ENCODE peak calls at places on chromosomes 5 and 9, in five cellular contexts. One of them, this sample, is unnamed.
A peak's percentile ranks its signal among the peaks of the same experiment; 100 is the strongest.

GRCh38 chr5:69300537-69301203 is 31.9 kb downstream of the CCDC125 start:
- DNase-seq in CD4-positive, alpha-beta T cell: no peak
- DNase-seq in uterus: no peak
- DNase-seq in lung: no peak
- DNase-seq in endothelial cell: no peak
- DNase-seq in this sample: no peak

GRCh38 chr9:126705767-126706697 is 92.3 kb downstream of the LMX1B start:
- DNase-seq in CD4-positive, alpha-beta T cell: peak; percentile 67
- DNase-seq in uterus: no peak
- DNase-seq in lung: peak; percentile 58
- DNase-seq in endothelial cell: peak; percentile 75
- DNase-seq in this sample: peak; percentile 70

GRCh38 chr5:124908603-124909451 is 162.4 kb upstream of the ZNF608 start:
- DNase-seq in CD4-positive, alpha-beta T cell: no peak
- DNase-seq in uterus: no peak
- DNase-seq in lung: no peak
- DNase-seq in endothelial cell: no peak
- DNase-seq in this sample: no peak

GRCh38 chr5:141840295-141840812 is 37.9 kb downstream of the PCDH1 start:
- DNase-seq in CD4-positive, alpha-beta T cell: no peak
- DNase-seq in uterus: no peak
- DNase-seq in lung: no peak
- DNase-seq in endothelial cell: no peak
- DNase-seq in this sample: no peak

GRCh38 chr5:112436139-112436538 is 17.1 kb upstream of the EPB41L4A start:
- DNase-seq in CD4-positive, alpha-beta T cell: no peak
- DNase-seq in uterus: no peak
- DNase-seq in lung: no peak
- DNase-seq in endothelial cell: peak; percentile 24
- DNase-seq in this sample: no peak

GRCh38 chr5:6081727-6082210 is 296.6 kb downstream of the MED10 start:
- DNase-seq in CD4-positive, alpha-beta T cell: no peak
- DNase-seq in uterus: no peak
- DNase-seq in lung: no peak
- DNase-seq in endothelial cell: no peak
- DNase-seq in this sample: no peak

GRCh38 chr5:176365663-176366574 is 632 bp downstream of the ARL10 start:
- DNase-seq in CD4-positive, alpha-beta T cell: no peak
- DNase-seq in uterus: no peak
- DNase-seq in lung: no peak
- DNase-seq in endothelial cell: peak; percentile 21
- DNase-seq in this sample: no peak

GRCh38 chr5:180316586-180316985 is 24.7 kb upstream of the MAPK9 start:
- DNase-seq in CD4-positive, alpha-beta T cell: no peak
- DNase-seq in uterus: no peak
- DNase-seq in lung: no peak
- DNase-seq in endothelial cell: no peak
- DNase-seq in this sample: no peak

GRCh38 chr9:136847065-136847826 is 2.0 kb upstream of the PHPT1 start:
- DNase-seq in CD4-positive, alpha-beta T cell: no peak
- DNase-seq in uterus: no peak
- DNase-seq in lung: peak; percentile 73
- DNase-seq in endothelial cell: peak; percentile 59
- DNase-seq in this sample: no peak

GRCh38 chr5:176400382-176401156 is 12.0 kb downstream of the HIGD2A start:
- DNase-seq in CD4-positive, alpha-beta T cell: no peak
- DNase-seq in uterus: no peak
- DNase-seq in lung: no peak
- DNase-seq in endothelial cell: no peak
- DNase-seq in this sample: no peak

GRCh38 chr5:58944221-58944620 is 361.3 kb downstream of the RAB3C start:
- DNase-seq in CD4-positive, alpha-beta T cell: no peak
- DNase-seq in uterus: no peak
- DNase-seq in lung: no peak
- DNase-seq in endothelial cell: no peak
- DNase-seq in this sample: no peak

GRCh38 chr5:151692312-151692711 is 5.6 kb upstream of the SPARC start:
- DNase-seq in CD4-positive, alpha-beta T cell: no peak
- DNase-seq in uterus: no peak
- DNase-seq in lung: no peak
- DNase-seq in endothelial cell: no peak
- DNase-seq in this sample: no peak

GRCh38 chr5:96292582-96293247 is 140.3 kb downstream of the PCSK1 start:
- DNase-seq in CD4-positive, alpha-beta T cell: no peak
- DNase-seq in uterus: no peak
- DNase-seq in lung: no peak
- DNase-seq in endothelial cell: no peak
- DNase-seq in this sample: no peak

GRCh38 chr9:134306583-134307222 is 19.6 kb upstream of the RXRA start:
- DNase-seq in CD4-positive, alpha-beta T cell: no peak
- DNase-seq in uterus: no peak
- DNase-seq in lung: no peak
- DNase-seq in endothelial cell: no peak
- DNase-seq in this sample: no peak

GRCh38 chr5:1420211-1421195 is 24.7 kb downstream of the SLC6A3 start:
- DNase-seq in CD4-positive, alpha-beta T cell: no peak
- DNase-seq in uterus: no peak
- DNase-seq in lung: no peak
- DNase-seq in endothelial cell: no peak
- DNase-seq in this sample: no peak

GRCh38 chr9:90099262-90099982 is 494.6 kb downstream of the GADD45G start:
- DNase-seq in CD4-positive, alpha-beta T cell: no peak
- DNase-seq in uterus: no peak
- DNase-seq in lung: no peak
- DNase-seq in endothelial cell: no peak
- DNase-seq in this sample: no peak
- TF ChIP-seq CTCF in CD4-positive, alpha-beta T cell: no peak
- TF ChIP-seq CTCF in uterus: peak; percentile 35
- TF ChIP-seq CTCF in lung: peak; percentile 19
- TF ChIP-seq CTCF in endothelial cell: peak; percentile 22
- TF ChIP-seq CTCF in this sample: no peak

GRCh38 chr5:57538341-57538955 is 55.8 kb upstream of the ACTBL2 start:
- DNase-seq in CD4-positive, alpha-beta T cell: no peak
- DNase-seq in uterus: no peak
- DNase-seq in lung: no peak
- DNase-seq in endothelial cell: no peak
- DNase-seq in this sample: no peak

GRCh38 chr5:57537831-57538230 is 55.2 kb upstream of the ACTBL2 start:
- DNase-seq in CD4-positive, alpha-beta T cell: no peak
- DNase-seq in uterus: no peak
- DNase-seq in lung: no peak
- DNase-seq in endothelial cell: no peak
- DNase-seq in this sample: no peak

DNA sequence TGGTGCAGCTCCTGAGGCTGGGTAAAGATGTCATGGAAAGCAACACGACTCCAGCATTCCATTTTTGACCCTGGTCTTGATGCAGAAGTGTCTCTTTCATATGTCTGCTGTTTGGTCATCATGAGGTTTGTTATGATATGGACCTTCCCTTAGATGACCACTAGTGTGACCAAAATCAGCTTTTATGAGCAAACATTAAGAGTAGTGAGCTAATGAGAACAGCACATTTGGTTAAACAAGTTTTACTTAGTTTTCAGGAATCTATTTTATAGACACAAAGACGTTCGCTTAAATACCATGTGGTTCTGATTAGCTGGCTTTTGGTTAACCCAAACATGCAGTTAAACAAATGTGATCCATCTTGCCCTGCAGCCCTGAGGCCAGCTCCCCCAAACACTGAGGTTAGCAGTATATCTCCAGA is 56.7 kb upstream of the ACTBL2 start:
- DNase-seq in CD4-positive, alpha-beta T cell: no peak
- DNase-seq in uterus: no peak
- DNase-seq in lung: no peak
- DNase-seq in endothelial cell: no peak
- DNase-seq in this sample: no peak
- TF ChIP-seq CTCF in CD4-positive, alpha-beta T cell: no peak
- TF ChIP-seq CTCF in uterus: no peak
- TF ChIP-seq CTCF in lung: no peak
- TF ChIP-seq CTCF in endothelial cell: no peak
- TF ChIP-seq CTCF in this sample: no peak

GRCh38 chr5:171762016-171762415 is 23.6 kb upstream of the SMIM23 start:
- DNase-seq in CD4-positive, alpha-beta T cell: no peak
- DNase-seq in uterus: no peak
- DNase-seq in lung: no peak
- DNase-seq in endothelial cell: no peak
- DNase-seq in this sample: no peak
- TF ChIP-seq CTCF in CD4-positive, alpha-beta T cell: no peak
- TF ChIP-seq CTCF in uterus: no peak
- TF ChIP-seq CTCF in lung: no peak
- TF ChIP-seq CTCF in endothelial cell: no peak
- TF ChIP-seq CTCF in this sample: no peak

GRCh38 chr9:6414291-6414690 is 1.3 kb downstream of the UHRF2 start:
- DNase-seq in CD4-positive, alpha-beta T cell: no peak
- DNase-seq in uterus: no peak
- DNase-seq in lung: no peak
- DNase-seq in endothelial cell: peak; percentile 7
- DNase-seq in this sample: no peak

GRCh38 chr9:6410653-6411052 is 2.3 kb upstream of the UHRF2 start:
- DNase-seq in CD4-positive, alpha-beta T cell: no peak
- DNase-seq in uterus: no peak
- DNase-seq in lung: no peak
- DNase-seq in endothelial cell: no peak
- DNase-seq in this sample: no peak

GRCh38 chr9:6413365-6414263 is 615 bp downstream of the UHRF2 start:
- DNase-seq in CD4-positive, alpha-beta T cell: peak; percentile 16
- DNase-seq in uterus: peak; percentile 31
- DNase-seq in lung: peak; percentile 41
- DNase-seq in endothelial cell: peak; percentile 43
- DNase-seq in this sample: no peak

GRCh38 chr9:6415266-6415665 is 2.3 kb downstream of the UHRF2 start:
- DNase-seq in CD4-positive, alpha-beta T cell: no peak
- DNase-seq in uterus: no peak
- DNase-seq in lung: no peak
- DNase-seq in endothelial cell: no peak
- DNase-seq in this sample: no peak

GRCh38 chr9:6412572-6413364 is at the start of gene UHRF2:
- DNase-seq in CD4-positive, alpha-beta T cell: peak; percentile 99
- DNase-seq in uterus: peak; percentile 99
- DNase-seq in lung: peak; percentile 99
- DNase-seq in endothelial cell: peak; percentile 98
- DNase-seq in this sample: peak; percentile 95
- TF ChIP-seq CTCF in CD4-positive, alpha-beta T cell: no peak
- TF ChIP-seq CTCF in uterus: peak; percentile 11
- TF ChIP-seq CTCF in lung: no peak
- TF ChIP-seq CTCF in endothelial cell: no peak
- TF ChIP-seq CTCF in this sample: no peak

GRCh38 chr5:137142371-137143243 is 356.5 kb downstream of the SPOCK1 start:
- DNase-seq in CD4-positive, alpha-beta T cell: no peak
- DNase-seq in uterus: peak; percentile 36
- DNase-seq in lung: no peak
- DNase-seq in endothelial cell: no peak
- DNase-seq in this sample: no peak

GRCh38 chr5:137146402-137146889 is 352.7 kb downstream of the SPOCK1 start:
- DNase-seq in CD4-positive, alpha-beta T cell: no peak
- DNase-seq in uterus: peak; percentile 76
- DNase-seq in lung: no peak
- DNase-seq in endothelial cell: no peak
- DNase-seq in this sample: no peak

GRCh38 chr5:137145726-137146125 is 353.4 kb downstream of the SPOCK1 start:
- DNase-seq in CD4-positive, alpha-beta T cell: no peak
- DNase-seq in uterus: no peak
- DNase-seq in lung: no peak
- DNase-seq in endothelial cell: no peak
- DNase-seq in this sample: no peak

GRCh38 chr5:137143244-137143605 is 355.9 kb downstream of the SPOCK1 start:
- DNase-seq in CD4-positive, alpha-beta T cell: no peak
- DNase-seq in uterus: no peak
- DNase-seq in lung: no peak
- DNase-seq in endothelial cell: no peak
- DNase-seq in this sample: no peak

DNA sequence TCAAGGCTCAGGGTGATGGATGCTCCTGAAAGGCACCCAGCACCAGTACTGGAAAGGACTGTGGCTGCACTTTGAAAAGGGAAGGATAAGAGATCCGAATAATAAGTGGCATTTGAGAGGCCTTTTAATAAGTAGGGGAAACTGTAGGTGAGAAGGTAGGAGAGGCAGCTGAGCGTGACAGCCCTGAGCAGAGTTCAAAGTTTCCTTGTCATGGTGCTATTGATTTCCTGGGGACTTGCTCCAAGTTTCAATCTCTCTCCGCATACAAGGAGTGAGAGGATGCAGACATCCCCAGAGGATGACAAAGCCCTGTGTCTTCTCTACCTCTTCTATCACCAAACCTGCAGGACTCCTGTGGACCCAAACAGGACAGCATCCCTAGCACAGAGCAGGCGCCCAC is 354.5 kb downstream of the SPOCK1 start:
- DNase-seq in CD4-positive, alpha-beta T cell: no peak
- DNase-seq in uterus: no peak
- DNase-seq in lung: no peak
- DNase-seq in endothelial cell: no peak
- DNase-seq in this sample: no peak
- TF ChIP-seq CTCF in CD4-positive, alpha-beta T cell: no peak
- TF ChIP-seq CTCF in uterus: no peak
- TF ChIP-seq CTCF in lung: no peak
- TF ChIP-seq CTCF in endothelial cell: no peak
- TF ChIP-seq CTCF in this sample: no peak

DNA sequence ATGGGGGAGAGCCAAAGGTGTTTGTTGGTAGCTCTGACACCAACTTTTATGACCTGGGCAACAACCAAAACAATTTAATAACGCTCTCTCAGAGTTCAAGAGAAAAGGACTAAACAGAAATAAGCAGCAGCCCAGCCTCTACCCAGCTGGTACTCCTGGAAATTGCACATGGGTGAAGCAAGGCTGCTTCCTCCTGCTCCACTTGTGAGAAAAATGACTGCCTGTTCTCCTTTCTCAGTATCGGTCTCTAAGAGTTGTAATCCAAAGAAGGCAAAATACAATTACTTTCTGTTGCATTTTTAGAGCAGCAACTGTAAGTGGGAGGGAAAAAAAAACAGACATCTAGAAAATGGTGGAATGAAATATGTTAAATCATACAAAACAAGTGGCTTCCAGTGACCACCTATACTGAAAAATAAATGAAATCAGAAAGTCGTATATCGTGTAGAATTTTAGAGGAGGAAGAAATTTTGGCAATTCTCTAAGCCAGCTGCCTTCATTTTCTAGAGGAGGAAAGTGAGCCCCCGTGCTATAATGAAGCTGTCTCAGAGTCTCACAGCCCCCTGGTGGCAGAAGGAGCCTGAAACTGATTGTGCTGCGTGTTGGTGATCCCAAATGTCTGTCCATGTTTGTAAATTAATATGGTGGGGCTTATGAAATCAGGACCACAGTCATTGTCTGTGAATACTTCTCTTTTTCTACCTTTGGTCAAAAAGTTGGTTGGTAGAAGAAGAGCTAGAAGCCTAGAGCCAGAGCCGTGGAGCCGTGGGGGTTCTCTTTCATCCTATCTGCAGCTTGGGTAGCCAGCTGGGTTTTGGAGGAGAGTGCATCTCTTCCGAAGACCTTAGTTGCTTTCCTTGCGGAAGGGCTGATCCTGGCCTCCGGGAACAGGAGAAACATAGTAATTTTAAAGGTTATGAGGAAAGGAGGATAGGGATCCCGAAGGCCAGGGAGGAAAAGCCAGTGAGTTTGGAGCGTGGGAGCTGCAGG is 139.9 kb downstream of the PIP5K1B start:
- DNase-seq in CD4-positive, alpha-beta T cell: peak; percentile 7
- DNase-seq in uterus: peak; percentile 45
- DNase-seq in lung: no peak
- DNase-seq in endothelial cell: peak; percentile 65
- DNase-seq in this sample: no peak
- TF ChIP-seq CTCF in CD4-positive, alpha-beta T cell: peak; percentile 36
- TF ChIP-seq CTCF in uterus: peak; percentile 47
- TF ChIP-seq CTCF in lung: peak; percentile 11
- TF ChIP-seq CTCF in endothelial cell: peak; percentile 52
- TF ChIP-seq CTCF in this sample: peak; percentile 50